ENCODE peak calls at places on chromosomes 4 and X, in four cellular contexts. X is brain microvascular endothelial cell, K is uterus, D is tibial artery. Z is an unnamed sample.

GRCh38 chr4:151014521-151015457 is at the start of gene LRBA:
- DNase-seq in X (peak; percentile 56), K (peak; percentile 70), D (peak; percentile 81), Z (peak; percentile 72)

GRCh38 chr4:76485450-76485849 is 50.4 kb downstream of the SHROOM3 start:
- DNase-seq in X (no peak), K (no peak), D (no peak), Z (no peak)

GRCh38 chr4:40731792-40732245 is 17.9 kb upstream of the NSUN7 start:
- DNase-seq in X (no peak), K (peak; percentile 17), D (no peak), Z (no peak)

GRCh38 chrX:18422325-18422724 is 3.1 kb upstream of the CDKL5 start:
- DNase-seq in X (peak; percentile 78), K (no peak), D (no peak), Z (no peak)

GRCh38 chr4:102042843-102043802 is 252.6 kb downstream of the BANK1 start:
- DNase-seq in X (no peak), K (no peak), D (no peak), Z (no peak)

GRCh38 chr4:23382880-23383279 is 507.0 kb downstream of the PPARGC1A start:
- DNase-seq in X (no peak), K (no peak), D (no peak), Z (no peak)

GRCh38 chrX:138287200-138287865 is 424.2 kb downstream of the FGF13 start:
- DNase-seq in X (no peak), K (no peak), D (no peak), Z (no peak)

GRCh38 chr4:84849051-84849640 is 117.3 kb downstream of the WDFY3 start:
- DNase-seq in X (no peak), K (no peak), D (no peak), Z (no peak)

GRCh38 chrX:69028006-69028760 is 137.1 kb downstream of the PJA1 start:
- DNase-seq in X (no peak), K (no peak), D (no peak), Z (no peak)

GRCh38 chr4:171639540-171639939 is 173.7 kb upstream of the GALNTL6 start:
- DNase-seq in X (no peak), K (no peak), D (no peak), Z (no peak)

GRCh38 chr4:157045507-157046127 is 30.3 kb upstream of the GLRB start:
- DNase-seq in X (peak; percentile 74), K (peak; percentile 32), D (no peak), Z (no peak)

GRCh38 chrX:12955882-12956703 is 18.8 kb upstream of the TMSB4X start:
- DNase-seq in X (peak; percentile 73), K (peak; percentile 56), D (peak; percentile 71), Z (peak; percentile 49)
- H3K27ac ChIP-seq in X (peak overlapping the region; percentile 96), K (peak overlapping the region; percentile 58), D (peak overlapping the region; percentile 54), Z (peak overlapping the region; percentile 43)

DNA sequence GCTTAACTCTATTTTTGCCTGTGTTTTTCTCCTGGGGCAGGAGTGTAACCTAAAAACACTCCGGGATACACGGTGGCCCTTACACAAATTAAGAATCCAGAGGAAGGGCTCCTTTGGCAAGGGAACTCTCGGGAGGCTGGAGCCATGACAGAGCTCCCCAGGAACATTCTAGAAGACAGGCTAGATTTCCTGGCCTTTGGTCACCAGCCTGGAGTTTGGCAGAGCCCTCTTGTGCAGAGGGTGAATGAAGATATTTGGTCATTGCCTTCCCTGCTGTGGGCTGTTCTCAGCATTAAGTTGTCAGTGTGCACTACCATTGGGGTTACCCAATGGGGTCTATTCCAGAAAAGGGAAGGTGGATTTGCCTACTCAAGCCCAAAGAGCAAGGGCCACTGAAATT is 53.8 kb upstream of the LNX1 start:
- DNase-seq in X (no peak), K (no peak), D (no peak), Z (no peak)
- H3K27ac ChIP-seq in X (no peak overlapping the region), K (no peak overlapping the region), D (no peak overlapping the region), Z (no peak overlapping the region)

GRCh38 chr4:25378130-25378743 is 1.2 kb downstream of the ANAPC4 start:
- DNase-seq in X (no peak), K (no peak), D (no peak), Z (no peak)
- H3K27ac ChIP-seq in X (no peak overlapping the region), K (peak overlapping the region; percentile 86), D (peak overlapping the region; percentile 86), Z (peak overlapping the region; percentile 81)

DNA sequence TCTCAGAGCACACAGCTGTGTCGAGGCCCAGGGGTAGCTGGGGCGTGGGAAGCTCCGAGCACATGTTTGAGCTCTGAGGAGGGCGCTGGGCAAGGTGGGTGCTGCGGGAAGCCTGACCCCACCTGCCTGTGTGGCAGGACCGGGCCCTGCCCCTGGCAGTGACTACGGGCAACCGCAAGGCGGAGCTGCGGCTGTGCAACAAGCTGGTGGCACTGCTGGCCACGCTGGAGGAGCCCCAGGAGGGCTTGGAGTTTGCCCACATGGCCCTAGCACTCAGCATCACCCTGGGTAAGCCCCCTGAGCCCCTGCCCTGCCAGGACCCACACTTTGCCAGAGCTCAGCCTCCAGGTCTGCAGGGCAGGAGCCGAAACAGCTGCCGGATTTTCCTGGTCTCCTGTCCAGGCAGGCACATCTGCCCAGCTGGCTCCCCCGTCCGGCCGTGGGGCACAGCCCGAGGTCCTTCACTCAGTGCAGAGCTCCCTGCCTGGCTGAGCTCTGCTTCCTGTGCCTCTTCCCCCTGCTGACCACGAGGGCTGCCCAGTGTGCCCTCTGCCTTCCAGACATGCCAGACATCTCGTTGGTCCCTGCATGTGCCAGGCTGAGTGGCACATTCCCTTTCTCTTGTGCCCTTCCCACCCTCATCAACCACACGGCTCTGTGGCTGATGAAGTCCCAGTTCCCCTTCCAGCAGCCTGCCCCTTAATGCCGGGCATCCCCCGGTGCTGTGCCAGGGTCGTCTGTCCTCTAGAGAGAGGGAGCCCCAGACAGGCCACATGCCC is 33.2 kb upstream of the HTRA3 start:
- DNase-seq in X (no peak), K (no peak), D (no peak), Z (no peak)
- H3K27ac ChIP-seq in X (no peak overlapping the region), K (no peak overlapping the region), D (no peak overlapping the region), Z (no peak overlapping the region)

Z was measured in psoas muscle.